ENCODE peak calls at places on chromosome 10, in nine cellular contexts. One of them, this sample, is unnamed.
A peak's percentile ranks its signal among the peaks of the same experiment; 100 is the strongest.

GRCh38 chr10:118488710-118489497 is 106.5 kb downstream of the PRLHR start:
- DNase-seq in fibroblast of mammary gland: peak; percentile 52
- DNase-seq in OCI-LY7: no peak
- DNase-seq in HFF-Myc: no peak
- DNase-seq in pancreas: no peak
- DNase-seq in heart right ventricle: no peak
- DNase-seq in astrocyte of the cerebellum: no peak
- DNase-seq in psoas muscle: no peak
- DNase-seq in astrocyte of the spinal cord: no peak
- DNase-seq in this sample: no peak

GRCh38 chr10:34966440-34966839 is 123.7 kb downstream of the CUL2 start:
- DNase-seq in psoas muscle: no peak
- DNase-seq in OCI-LY7: no peak
- DNase-seq in heart right ventricle: no peak
- DNase-seq in astrocyte of the cerebellum: peak; percentile 16
- DNase-seq in fibroblast of mammary gland: peak; percentile 57
- DNase-seq in pancreas: no peak
- DNase-seq in HFF-Myc: no peak
- DNase-seq in astrocyte of the spinal cord: peak; percentile 39
- DNase-seq in this sample: no peak

GRCh38 chr10:37937864-37938263 is 38.6 kb downstream of the ZNF25 start:
- DNase-seq in pancreas: no peak
- DNase-seq in OCI-LY7: no peak
- DNase-seq in heart right ventricle: no peak
- DNase-seq in astrocyte of the cerebellum: no peak
- DNase-seq in fibroblast of mammary gland: no peak
- DNase-seq in HFF-Myc: no peak
- DNase-seq in psoas muscle: no peak
- DNase-seq in astrocyte of the spinal cord: no peak
- DNase-seq in this sample: no peak

GRCh38 chr10:13715091-13715490 is 128.3 kb downstream of the PRPF18 start:
- DNase-seq in pancreas: no peak
- DNase-seq in astrocyte of the cerebellum: no peak
- DNase-seq in psoas muscle: no peak
- DNase-seq in heart right ventricle: no peak
- DNase-seq in HFF-Myc: no peak
- DNase-seq in fibroblast of mammary gland: no peak
- DNase-seq in astrocyte of the spinal cord: no peak
- DNase-seq in OCI-LY7: no peak
- DNase-seq in this sample: no peak

GRCh38 chr10:122078965-122079401 is 90.0 kb downstream of the TACC2 start:
- DNase-seq in psoas muscle: peak; percentile 67
- DNase-seq in astrocyte of the cerebellum: no peak
- DNase-seq in fibroblast of mammary gland: peak; percentile 12
- DNase-seq in heart right ventricle: peak; percentile 54
- DNase-seq in OCI-LY7: no peak
- DNase-seq in astrocyte of the spinal cord: no peak
- DNase-seq in pancreas: no peak
- DNase-seq in HFF-Myc: no peak
- DNase-seq in this sample: no peak

GRCh38 chr10:125151824-125152634 is 8.3 kb downstream of the CTBP2 start:
- DNase-seq in astrocyte of the cerebellum: no peak
- DNase-seq in OCI-LY7: no peak
- DNase-seq in pancreas: peak; percentile 52
- DNase-seq in heart right ventricle: no peak
- DNase-seq in fibroblast of mammary gland: no peak
- DNase-seq in HFF-Myc: no peak
- DNase-seq in astrocyte of the spinal cord: no peak
- DNase-seq in psoas muscle: no peak
- DNase-seq in this sample: peak; percentile 62

GRCh38 chr10:48363617-48364355 is 57.3 kb downstream of the MAPK8 start:
- DNase-seq in heart right ventricle: peak; percentile 52
- DNase-seq in HFF-Myc: peak; percentile 56
- DNase-seq in OCI-LY7: peak; percentile 55
- DNase-seq in pancreas: peak; percentile 38
- DNase-seq in astrocyte of the spinal cord: peak; percentile 85
- DNase-seq in astrocyte of the cerebellum: peak; percentile 75
- DNase-seq in fibroblast of mammary gland: peak; percentile 82
- DNase-seq in psoas muscle: no peak
- DNase-seq in this sample: no peak

GRCh38 chr10:29023678-29024077 is 265.2 kb upstream of the LYZL1 start:
- DNase-seq in heart right ventricle: no peak
- DNase-seq in fibroblast of mammary gland: no peak
- DNase-seq in HFF-Myc: no peak
- DNase-seq in astrocyte of the cerebellum: no peak
- DNase-seq in pancreas: no peak
- DNase-seq in OCI-LY7: no peak
- DNase-seq in psoas muscle: no peak
- DNase-seq in astrocyte of the spinal cord: no peak
- DNase-seq in this sample: no peak

GRCh38 chr10:7988985-7989384 is 65.5 kb upstream of the GATA3 start:
- DNase-seq in fibroblast of mammary gland: no peak
- DNase-seq in OCI-LY7: peak; percentile 22
- DNase-seq in pancreas: no peak
- DNase-seq in HFF-Myc: no peak
- DNase-seq in heart right ventricle: no peak
- DNase-seq in astrocyte of the cerebellum: no peak
- DNase-seq in astrocyte of the spinal cord: no peak
- DNase-seq in psoas muscle: no peak
- DNase-seq in this sample: no peak

GRCh38 chr10:74011762-74012161 is 13.8 kb downstream of the VCL start:
- DNase-seq in heart right ventricle: peak; percentile 63
- DNase-seq in pancreas: no peak
- DNase-seq in OCI-LY7: no peak
- DNase-seq in HFF-Myc: no peak
- DNase-seq in astrocyte of the spinal cord: peak; percentile 92
- DNase-seq in psoas muscle: no peak
- DNase-seq in fibroblast of mammary gland: peak; percentile 90
- DNase-seq in astrocyte of the cerebellum: peak; percentile 93
- DNase-seq in this sample: no peak

DNA sequence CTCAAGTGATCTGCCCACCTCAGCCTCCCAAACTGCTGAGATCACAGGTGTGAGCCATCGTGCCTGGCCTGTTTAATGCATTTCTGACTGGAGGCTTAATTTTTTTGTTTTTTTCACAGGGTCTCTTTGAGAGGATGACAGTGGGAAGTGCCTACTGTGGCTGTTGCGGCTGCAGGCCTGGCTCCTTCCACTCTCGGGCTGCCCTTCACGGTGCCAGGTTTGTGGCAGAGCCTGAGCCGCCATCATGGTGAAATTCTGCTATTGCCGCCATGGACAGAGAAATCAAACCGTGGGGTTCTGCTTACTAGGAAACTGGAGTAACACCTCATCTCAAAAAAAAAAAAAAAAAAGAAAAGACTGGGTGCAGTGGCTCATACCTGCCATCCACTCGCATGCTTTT is 142.7 kb downstream of the CAMK1D start:
- DNase-seq in fibroblast of mammary gland: no peak
- DNase-seq in pancreas: no peak
- DNase-seq in astrocyte of the cerebellum: no peak
- DNase-seq in psoas muscle: no peak
- DNase-seq in astrocyte of the spinal cord: no peak
- DNase-seq in heart right ventricle: no peak
- DNase-seq in OCI-LY7: no peak
- DNase-seq in HFF-Myc: no peak
- DNase-seq in this sample: no peak
- TF ChIP-seq CTCF in fibroblast of mammary gland: no peak
- TF ChIP-seq CTCF in pancreas: no peak
- TF ChIP-seq CTCF in astrocyte of the cerebellum: no peak
- TF ChIP-seq CTCF in psoas muscle: no peak
- TF ChIP-seq CTCF in astrocyte of the spinal cord: no peak
- TF ChIP-seq CTCF in heart right ventricle: no peak
- TF ChIP-seq CTCF in OCI-LY7: no peak
- TF ChIP-seq CTCF in HFF-Myc: no peak
- TF ChIP-seq CTCF in this sample: no peak

DNA sequence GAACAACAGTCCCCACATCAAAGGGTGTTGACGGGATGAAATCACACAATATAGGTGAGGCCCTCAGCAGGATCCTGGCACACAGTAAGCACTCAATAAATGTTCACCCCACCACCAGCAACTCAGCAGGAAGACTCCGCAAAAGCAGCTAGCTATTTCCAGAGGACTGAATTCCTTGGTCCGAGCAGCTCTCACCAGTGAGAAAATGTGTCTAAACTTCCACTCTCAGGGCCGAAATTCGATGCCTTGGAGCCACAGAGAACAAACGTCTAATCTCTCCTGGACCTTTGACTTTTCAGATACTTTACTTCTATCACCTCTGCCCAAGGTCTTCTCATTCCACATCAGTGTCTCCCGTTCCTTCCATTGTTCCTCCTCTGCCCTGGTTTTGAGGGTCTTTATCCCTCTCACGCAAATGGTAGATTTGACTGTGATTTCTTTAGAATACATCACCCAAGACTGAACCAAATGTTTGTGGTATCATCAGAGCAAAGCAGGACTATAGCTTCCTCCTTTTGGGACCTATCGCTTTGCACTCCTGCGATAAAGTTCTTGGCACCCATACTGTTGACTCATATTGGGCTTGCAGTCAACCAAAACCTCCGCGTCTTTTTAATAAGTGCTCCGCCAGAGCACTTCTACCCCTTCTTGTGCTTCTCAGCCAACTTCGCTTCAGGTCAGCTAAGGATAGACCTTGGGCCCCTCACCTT is 903 bp upstream of the NT5C2 start:
- DNase-seq in pancreas: peak; percentile 30
- DNase-seq in fibroblast of mammary gland: peak; percentile 77
- DNase-seq in heart right ventricle: peak; percentile 21
- DNase-seq in psoas muscle: no peak
- DNase-seq in astrocyte of the cerebellum: peak; percentile 36
- DNase-seq in astrocyte of the spinal cord: peak; percentile 71
- DNase-seq in OCI-LY7: no peak
- DNase-seq in HFF-Myc: no peak
- DNase-seq in this sample: no peak
- H3K4me3 ChIP-seq in pancreas: no peak overlapping the region
- H3K4me3 ChIP-seq in fibroblast of mammary gland: peak overlapping the region; percentile 44
- H3K4me3 ChIP-seq in heart right ventricle: peak overlapping the region; percentile 66
- H3K4me3 ChIP-seq in psoas muscle: peak overlapping the region; percentile 89
- H3K4me3 ChIP-seq in astrocyte of the cerebellum: no peak overlapping the region
- H3K4me3 ChIP-seq in astrocyte of the spinal cord: no peak overlapping the region
- H3K4me3 ChIP-seq in OCI-LY7: peak overlapping the region; percentile 91
- H3K4me3 ChIP-seq in HFF-Myc: no peak overlapping the region
- H3K4me3 ChIP-seq in this sample: no peak overlapping the region

GRCh38 chr10:86630079-86630478 is 24.3 kb upstream of the OPN4 start:
- DNase-seq in fibroblast of mammary gland: no peak
- DNase-seq in pancreas: no peak
- DNase-seq in OCI-LY7: no peak
- DNase-seq in astrocyte of the spinal cord: no peak
- DNase-seq in heart right ventricle: peak; percentile 75
- DNase-seq in astrocyte of the cerebellum: no peak
- DNase-seq in psoas muscle: no peak
- DNase-seq in HFF-Myc: no peak
- DNase-seq in this sample: no peak

GRCh38 chr10:86635402-86635801 is 18.9 kb upstream of the OPN4 start:
- DNase-seq in astrocyte of the spinal cord: peak; percentile 69
- DNase-seq in astrocyte of the cerebellum: no peak
- DNase-seq in HFF-Myc: no peak
- DNase-seq in heart right ventricle: no peak
- DNase-seq in pancreas: no peak
- DNase-seq in psoas muscle: no peak
- DNase-seq in OCI-LY7: no peak
- DNase-seq in fibroblast of mammary gland: peak; percentile 63
- DNase-seq in this sample: no peak

GRCh38 chr10:86632951-86633350 is 21.4 kb upstream of the OPN4 start:
- DNase-seq in pancreas: no peak
- DNase-seq in psoas muscle: no peak
- DNase-seq in astrocyte of the spinal cord: no peak
- DNase-seq in fibroblast of mammary gland: no peak
- DNase-seq in astrocyte of the cerebellum: no peak
- DNase-seq in OCI-LY7: no peak
- DNase-seq in heart right ventricle: no peak
- DNase-seq in HFF-Myc: no peak
- DNase-seq in this sample: no peak

GRCh38 chr10:86632009-86632800 is 22.1 kb upstream of the OPN4 start:
- DNase-seq in HFF-Myc: no peak
- DNase-seq in heart right ventricle: peak; percentile 27
- DNase-seq in astrocyte of the spinal cord: no peak
- DNase-seq in psoas muscle: peak; percentile 69
- DNase-seq in OCI-LY7: no peak
- DNase-seq in pancreas: no peak
- DNase-seq in astrocyte of the cerebellum: no peak
- DNase-seq in fibroblast of mammary gland: peak; percentile 14
- DNase-seq in this sample: no peak
- TF ChIP-seq CTCF in HFF-Myc: no peak
- TF ChIP-seq CTCF in heart right ventricle: no peak
- TF ChIP-seq CTCF in astrocyte of the spinal cord: peak; percentile 23
- TF ChIP-seq CTCF in psoas muscle: peak; percentile 23
- TF ChIP-seq CTCF in OCI-LY7: no peak
- TF ChIP-seq CTCF in pancreas: no peak
- TF ChIP-seq CTCF in astrocyte of the cerebellum: peak; percentile 19
- TF ChIP-seq CTCF in fibroblast of mammary gland: no peak
- TF ChIP-seq CTCF in this sample: peak; percentile 10

GRCh38 chr10:120979435-120980315 is 128.5 kb downstream of the WDR11 start:
- DNase-seq in heart right ventricle: no peak
- DNase-seq in astrocyte of the spinal cord: no peak
- DNase-seq in psoas muscle: no peak
- DNase-seq in pancreas: peak; percentile 60
- DNase-seq in HFF-Myc: no peak
- DNase-seq in astrocyte of the cerebellum: no peak
- DNase-seq in OCI-LY7: no peak
- DNase-seq in fibroblast of mammary gland: no peak
- DNase-seq in this sample: peak; percentile 89
- H3K4me3 ChIP-seq in heart right ventricle: peak overlapping the region; percentile 0
- H3K4me3 ChIP-seq in astrocyte of the spinal cord: no peak overlapping the region
- H3K4me3 ChIP-seq in psoas muscle: peak overlapping the region; percentile 50
- H3K4me3 ChIP-seq in pancreas: peak overlapping the region; percentile 15
- H3K4me3 ChIP-seq in HFF-Myc: no peak overlapping the region
- H3K4me3 ChIP-seq in astrocyte of the cerebellum: peak overlapping the region; percentile 20
- H3K4me3 ChIP-seq in OCI-LY7: no peak overlapping the region
- H3K4me3 ChIP-seq in fibroblast of mammary gland: no peak overlapping the region
- H3K4me3 ChIP-seq in this sample: peak overlapping the region; percentile 34